ENCODE peak calls at places on chromosome 1, in four cellular contexts. V is epithelial cell of proximal tubule, C is tibial artery, A is HFF-Myc. I is an unnamed sample.

GRCh38 chr1:184330884-184331283 is 55.9 kb upstream of the C1orf21 start:
- DNase-seq in C (no peak), V (no peak), A (no peak), I (no peak)

GRCh38 chr1:106746448-106747085 is 309.9 kb upstream of the PRMT6 start:
- DNase-seq in V (peak; percentile 38), A (no peak), C (no peak), I (peak; percentile 41)

GRCh38 chr1:164561007-164561406 is 2.0 kb downstream of the PBX1 start:
- DNase-seq in A (no peak), C (no peak), V (peak; percentile 36), I (no peak)

GRCh38 chr1:217907504-217907903 is 276.4 kb downstream of the SPATA17 start:
- DNase-seq in V (peak; percentile 2), A (no peak), C (no peak), I (no peak)

GRCh38 chr1:213681788-213682340 is 305.9 kb upstream of the PROX1 start:
- DNase-seq in C (no peak), V (no peak), A (no peak), I (no peak)

GRCh38 chr1:9605946-9606455 is 17.3 kb downstream of the TMEM201 start:
- DNase-seq in A (no peak), C (no peak), V (no peak), I (no peak)

GRCh38 chr1:43976045-43976444 is 1.3 kb downstream of the ATP6V0B start:
- DNase-seq in C (no peak), A (no peak), V (no peak), I (no peak)

GRCh38 chr1:54979327-54979891 is 1.0 kb upstream of the TMEM61 start:
- DNase-seq in C (no peak), V (no peak), A (no peak), I (no peak)

GRCh38 chr1:244022301-244022700 is 28.8 kb upstream of the ZBTB18 start:
- DNase-seq in A (no peak), V (no peak), C (no peak), I (no peak)
- H3K4me3 ChIP-seq in A (no peak overlapping the region), V (no peak overlapping the region), C (no peak overlapping the region), I (no peak overlapping the region)

DNA sequence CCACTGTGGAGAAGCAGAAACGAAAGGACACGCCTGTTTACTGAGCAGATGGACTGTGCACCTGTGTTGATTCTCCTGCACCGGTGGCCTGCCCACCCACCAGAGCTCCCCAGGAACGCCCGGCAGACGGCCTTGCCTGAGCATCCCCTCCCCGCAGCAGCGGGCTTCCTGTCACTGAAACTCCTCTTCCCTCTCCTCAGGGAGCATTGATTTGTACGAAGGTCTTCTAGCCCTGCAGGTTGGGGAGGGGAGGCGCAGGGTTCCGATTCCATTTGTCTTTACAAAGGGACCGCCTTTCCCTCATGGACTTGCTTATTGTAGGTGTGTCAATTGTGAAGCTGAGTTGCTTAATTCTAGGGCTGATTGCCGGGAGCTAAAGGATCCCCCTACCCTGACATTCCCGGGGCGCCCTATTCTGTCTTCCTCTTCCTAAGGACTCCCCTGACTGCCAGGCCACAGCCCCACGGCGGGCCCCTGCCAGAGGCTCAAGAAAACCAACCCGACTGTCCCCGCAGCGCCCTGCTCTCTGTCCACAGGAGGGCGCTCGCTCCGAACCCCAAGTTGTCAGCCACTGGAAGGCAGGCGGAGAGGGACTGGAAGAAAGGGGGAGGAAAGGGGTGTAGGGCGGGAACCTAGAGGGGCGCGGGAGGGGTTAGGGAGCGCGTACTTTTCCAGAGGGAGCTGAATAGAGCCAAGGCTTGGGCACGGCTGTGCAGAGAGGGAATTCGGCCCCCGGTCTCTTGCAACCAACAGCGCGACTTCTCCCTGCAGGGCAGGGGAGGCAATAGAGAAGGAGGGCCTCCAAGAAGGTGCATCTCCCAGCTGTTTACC is 2.8 kb downstream of the S100A6 start:
- DNase-seq in A (peak; percentile 80), C (peak; percentile 92), V (no peak), I (no peak)
- TF ChIP-seq CTCF in A (peak; percentile 94), C (peak; percentile 88), V (peak; percentile 90), I (peak; percentile 93)

DNA sequence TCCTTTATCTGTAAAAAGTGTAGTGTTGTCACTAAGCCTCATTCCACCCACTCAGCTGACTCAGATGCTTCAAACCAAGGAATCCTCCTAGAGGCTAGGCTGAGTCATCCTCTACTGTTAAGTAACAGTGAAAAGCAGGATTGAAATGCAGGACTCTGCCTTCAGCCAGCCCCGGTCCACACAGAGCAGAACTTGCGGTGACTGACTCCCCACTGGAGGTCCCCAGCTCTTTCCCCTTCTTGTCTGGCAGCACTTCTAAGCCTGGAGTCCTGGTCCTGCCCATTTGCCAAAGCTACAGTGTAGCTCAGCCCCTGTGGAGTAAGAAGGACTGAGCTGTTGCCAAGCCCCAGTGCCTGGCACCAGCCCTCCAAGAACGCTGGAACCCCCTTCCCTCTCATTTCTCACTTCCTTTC is 1.7 kb downstream of the RAB7B start:
- DNase-seq in C (peak; percentile 62), A (peak; percentile 84), V (peak; percentile 76), I (peak; percentile 79)
- H3K4me3 ChIP-seq in C (peak overlapping the region; percentile 20), A (peak overlapping the region; percentile 18), V (no peak overlapping the region), I (no peak overlapping the region)

GRCh38 chr1:237901284-237901870 is 10.7 kb upstream of the ZP4 start:
- DNase-seq in C (no peak), V (no peak), A (no peak), I (no peak)
- TF ChIP-seq CTCF in C (no peak), V (peak; percentile 85), A (peak; percentile 13), I (peak; percentile 70)

GRCh38 chr1:46203738-46204405 is 738 bp downstream of the LURAP1 start:
- DNase-seq in V (no peak), C (no peak), A (no peak), I (no peak)
- H3K4me3 ChIP-seq in V (peak overlapping the region; percentile 81), C (peak overlapping the region; percentile 94), A (peak overlapping the region; percentile 84), I (peak overlapping the region; percentile 89)

DNA sequence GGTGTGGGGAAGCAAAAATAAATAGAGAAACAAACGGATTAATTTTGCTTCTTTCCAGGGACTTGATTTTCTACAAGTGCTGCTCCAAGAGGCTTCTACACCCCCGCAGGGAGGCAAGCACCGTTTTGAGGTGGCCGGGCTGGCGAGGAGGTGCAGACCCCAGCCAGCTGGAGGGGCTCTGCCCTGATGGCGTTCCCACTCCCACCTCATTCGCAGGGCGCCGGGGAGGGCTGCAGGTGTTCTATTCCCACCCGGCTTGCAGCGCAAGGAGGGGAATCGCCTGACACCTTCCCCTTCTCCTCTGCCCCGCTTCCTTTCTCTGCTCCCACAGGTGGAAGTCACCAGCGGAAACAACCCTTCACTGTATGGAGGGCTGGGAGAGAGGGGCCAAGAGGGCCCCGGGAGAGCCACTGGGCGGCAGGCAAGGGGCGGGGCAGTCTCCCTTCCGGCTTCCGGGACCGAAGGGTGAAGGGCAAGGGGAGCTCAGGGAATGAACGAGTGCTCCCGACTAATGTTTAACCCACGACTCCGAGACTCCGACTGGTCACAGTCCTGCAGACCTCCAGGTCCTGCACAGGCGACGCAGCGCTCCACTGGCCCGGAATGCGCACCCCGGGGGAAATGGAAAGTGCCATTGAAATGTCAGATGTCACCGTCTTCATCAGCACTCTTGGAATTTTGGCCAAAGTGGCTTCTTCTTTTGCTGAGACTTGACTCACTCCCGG is 29.1 kb downstream of the TEX35 start:
- DNase-seq in V (peak; percentile 25), A (no peak), C (no peak), I (no peak)
- TF ChIP-seq CTCF in V (no peak), A (no peak), C (no peak), I (no peak)

GRCh38 chr1:247639381-247639981 is 34.1 kb downstream of the OR2G3 start:
- DNase-seq in C (peak; percentile 33), V (no peak), A (no peak), I (peak; percentile 6)
- H3K4me3 ChIP-seq in C (peak overlapping the region; percentile 28), V (no peak overlapping the region), A (no peak overlapping the region), I (peak overlapping the region; percentile 12)

DNA sequence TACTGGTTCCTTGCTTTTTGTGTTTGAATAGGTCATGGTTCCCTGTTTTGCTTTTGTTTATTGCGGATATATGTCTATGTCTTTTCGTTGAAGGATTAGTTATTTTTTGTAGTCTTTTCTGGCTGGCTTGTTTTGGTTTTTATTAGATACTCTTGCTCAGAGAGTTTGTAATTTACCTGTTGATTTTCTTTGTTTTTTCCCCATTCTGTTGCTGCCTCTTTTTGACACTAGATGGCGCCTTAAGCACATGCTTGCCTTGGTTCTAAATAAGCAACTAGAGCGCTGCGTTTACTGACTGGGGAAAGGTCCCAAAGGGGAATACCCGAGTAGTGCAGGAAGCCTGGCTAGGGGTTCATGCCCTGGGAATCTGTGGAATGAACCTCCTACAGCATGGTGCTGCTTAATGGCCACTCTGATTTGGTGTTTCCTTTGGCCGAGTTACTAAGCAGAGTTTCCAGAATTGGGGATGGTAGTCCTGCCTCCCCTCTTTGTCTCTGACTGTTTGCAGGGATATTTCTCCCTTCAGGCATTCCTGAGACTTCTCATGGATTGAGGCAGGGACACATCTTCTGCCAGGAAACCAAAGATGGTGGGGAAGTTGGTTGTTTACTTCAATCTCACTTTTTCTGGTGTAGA is 143.2 kb downstream of the PTPRU start:
- DNase-seq in C (no peak), A (peak; percentile 17), V (peak; percentile 18), I (peak; percentile 5)
- TF ChIP-seq CTCF in C (no peak), A (peak; percentile 72), V (peak; percentile 88), I (peak; percentile 71)

DNA sequence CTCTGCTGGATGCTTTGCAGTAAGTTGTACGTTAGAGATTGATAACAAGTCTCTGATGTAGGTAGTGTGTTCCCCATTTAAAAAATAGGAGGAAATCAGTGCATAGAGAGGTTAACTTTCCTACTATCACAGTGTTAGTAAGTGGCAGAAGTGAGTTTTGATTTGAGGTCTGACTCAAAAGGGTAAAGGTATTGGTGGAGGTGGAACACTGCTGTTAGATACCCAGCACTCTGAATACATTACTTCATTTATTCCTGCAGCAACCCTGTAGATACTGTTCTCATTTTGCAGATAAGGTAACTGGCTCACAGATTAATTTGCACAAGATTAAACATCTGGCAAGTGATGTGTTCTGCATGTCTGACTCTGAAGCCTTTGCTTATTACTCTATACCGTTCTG is 3.1 kb downstream of the CAMSAP2 start:
- DNase-seq in A (no peak), V (no peak), C (no peak), I (no peak)
- H3K4me3 ChIP-seq in A (peak overlapping the region; percentile 98), V (peak overlapping the region; percentile 89), C (peak overlapping the region; percentile 78), I (peak overlapping the region; percentile 97)